ENCODE peak calls at places on chromosomes 2 and 18, in nine cellular contexts. One of them, this sample, is unnamed.

GRCh38 chr2:25215948-25216679 is 47.7 kb upstream of the POMC start:
- DNase-seq in NCI-H1105 treated with DMSO at 0.1 percent for 48 hours: no peak
- DNase-seq in Right ventricle myocardium superior: peak; percentile 89
- DNase-seq in iPS-NIHi11: peak; percentile 96
- DNase-seq in HTR-8/SVneo: no peak
- DNase-seq in T-helper 2 cell: peak; percentile 86
- DNase-seq in GF-D8: no peak
- DNase-seq in T-helper 9 cell: peak; percentile 71
- DNase-seq in gastrocnemius medialis: no peak
- DNase-seq in this sample: no peak

GRCh38 chr18:4807495-4808293 is 352.6 kb upstream of the DLGAP1 start:
- DNase-seq in gastrocnemius medialis: no peak
- DNase-seq in T-helper 9 cell: no peak
- DNase-seq in NCI-H1105 treated with DMSO at 0.1 percent for 48 hours: no peak
- DNase-seq in GF-D8: no peak
- DNase-seq in HTR-8/SVneo: no peak
- DNase-seq in T-helper 2 cell: no peak
- DNase-seq in iPS-NIHi11: no peak
- DNase-seq in Right ventricle myocardium superior: no peak
- DNase-seq in this sample: no peak

GRCh38 chr2:103448416-103448815 is 686.6 kb downstream of the TMEM182 start:
- DNase-seq in GF-D8: no peak
- DNase-seq in Right ventricle myocardium superior: no peak
- DNase-seq in T-helper 9 cell: no peak
- DNase-seq in T-helper 2 cell: no peak
- DNase-seq in HTR-8/SVneo: no peak
- DNase-seq in gastrocnemius medialis: no peak
- DNase-seq in iPS-NIHi11: no peak
- DNase-seq in NCI-H1105 treated with DMSO at 0.1 percent for 48 hours: peak; percentile 93
- DNase-seq in this sample: no peak

GRCh38 chr18:27073404-27073830 is 111.7 kb downstream of the CHST9 start:
- DNase-seq in T-helper 9 cell: no peak
- DNase-seq in Right ventricle myocardium superior: no peak
- DNase-seq in GF-D8: no peak
- DNase-seq in T-helper 2 cell: no peak
- DNase-seq in NCI-H1105 treated with DMSO at 0.1 percent for 48 hours: no peak
- DNase-seq in gastrocnemius medialis: no peak
- DNase-seq in iPS-NIHi11: no peak
- DNase-seq in HTR-8/SVneo: no peak
- DNase-seq in this sample: no peak

GRCh38 chr18:8719192-8719591 is 13.8 kb downstream of the MTCL1 start:
- DNase-seq in gastrocnemius medialis: no peak
- DNase-seq in GF-D8: no peak
- DNase-seq in HTR-8/SVneo: no peak
- DNase-seq in Right ventricle myocardium superior: no peak
- DNase-seq in iPS-NIHi11: no peak
- DNase-seq in T-helper 9 cell: no peak
- DNase-seq in NCI-H1105 treated with DMSO at 0.1 percent for 48 hours: no peak
- DNase-seq in T-helper 2 cell: no peak
- DNase-seq in this sample: no peak

GRCh38 chr2:175309799-175310198 is 128.3 kb upstream of the ATP5MC3 start:
- DNase-seq in Right ventricle myocardium superior: no peak
- DNase-seq in gastrocnemius medialis: no peak
- DNase-seq in T-helper 9 cell: no peak
- DNase-seq in T-helper 2 cell: no peak
- DNase-seq in GF-D8: no peak
- DNase-seq in iPS-NIHi11: peak; percentile 68
- DNase-seq in HTR-8/SVneo: peak; percentile 11
- DNase-seq in NCI-H1105 treated with DMSO at 0.1 percent for 48 hours: peak; percentile 69
- DNase-seq in this sample: peak; percentile 36

GRCh38 chr2:51165534-51166260 is 133.8 kb upstream of the NRXN1 start:
- DNase-seq in GF-D8: no peak
- DNase-seq in HTR-8/SVneo: no peak
- DNase-seq in NCI-H1105 treated with DMSO at 0.1 percent for 48 hours: no peak
- DNase-seq in gastrocnemius medialis: no peak
- DNase-seq in T-helper 9 cell: no peak
- DNase-seq in Right ventricle myocardium superior: no peak
- DNase-seq in iPS-NIHi11: no peak
- DNase-seq in T-helper 2 cell: no peak
- DNase-seq in this sample: no peak

GRCh38 chr2:128134573-128134972 is 43.6 kb downstream of the UGGT1 start:
- DNase-seq in iPS-NIHi11: no peak
- DNase-seq in GF-D8: no peak
- DNase-seq in gastrocnemius medialis: no peak
- DNase-seq in Right ventricle myocardium superior: no peak
- DNase-seq in T-helper 9 cell: no peak
- DNase-seq in HTR-8/SVneo: no peak
- DNase-seq in NCI-H1105 treated with DMSO at 0.1 percent for 48 hours: no peak
- DNase-seq in T-helper 2 cell: no peak
- DNase-seq in this sample: no peak